ENCODE peak calls at places on chromosomes 11 and 22, in nine cellular contexts. One of them, this sample, is unnamed.

GRCh38 chr11:133608496-133608895 is 76.2 kb upstream of the OPCML start:
- DNase-seq in cardiac muscle cell: no peak
- DNase-seq in endodermal cell: no peak
- DNase-seq in mucosa of descending colon: no peak
- DNase-seq in prostate gland: no peak
- DNase-seq in A549: no peak
- DNase-seq in body of pancreas: no peak
- DNase-seq in BE2C: no peak
- DNase-seq in HL-60: no peak
- DNase-seq in this sample: no peak

GRCh38 chr11:60925685-60926267 is 1.5 kb downstream of the TMEM132A start:
- DNase-seq in prostate gland: no peak
- DNase-seq in cardiac muscle cell: peak; percentile 11
- DNase-seq in body of pancreas: no peak
- DNase-seq in mucosa of descending colon: no peak
- DNase-seq in endodermal cell: no peak
- DNase-seq in BE2C: no peak
- DNase-seq in A549: peak; percentile 81
- DNase-seq in HL-60: no peak
- DNase-seq in this sample: no peak

GRCh38 chr11:6298605-6299004 is 21.7 kb downstream of the CAVIN3 start:
- DNase-seq in HL-60: peak; percentile 4
- DNase-seq in BE2C: peak; percentile 23
- DNase-seq in cardiac muscle cell: peak; percentile 45
- DNase-seq in mucosa of descending colon: peak; percentile 46
- DNase-seq in body of pancreas: peak; percentile 85
- DNase-seq in prostate gland: no peak
- DNase-seq in endodermal cell: peak; percentile 95
- DNase-seq in A549: peak; percentile 50
- DNase-seq in this sample: no peak

GRCh38 chr11:29527391-29527936 is 489.4 kb downstream of the KCNA4 start:
- DNase-seq in A549: peak; percentile 4
- DNase-seq in endodermal cell: no peak
- DNase-seq in cardiac muscle cell: peak; percentile 95
- DNase-seq in prostate gland: no peak
- DNase-seq in body of pancreas: peak; percentile 13
- DNase-seq in mucosa of descending colon: no peak
- DNase-seq in BE2C: no peak
- DNase-seq in HL-60: peak; percentile 98
- DNase-seq in this sample: no peak

GRCh38 chr22:36355362-36355761 is 32.4 kb downstream of the MYH9 start:
- DNase-seq in HL-60: no peak
- DNase-seq in A549: no peak
- DNase-seq in prostate gland: no peak
- DNase-seq in body of pancreas: no peak
- DNase-seq in mucosa of descending colon: no peak
- DNase-seq in BE2C: no peak
- DNase-seq in cardiac muscle cell: peak; percentile 70
- DNase-seq in endodermal cell: no peak
- DNase-seq in this sample: no peak

GRCh38 chr11:109960831-109961230 is 132.4 kb upstream of the ZC3H12C start:
- DNase-seq in A549: no peak
- DNase-seq in prostate gland: no peak
- DNase-seq in HL-60: no peak
- DNase-seq in cardiac muscle cell: peak; percentile 98
- DNase-seq in mucosa of descending colon: peak; percentile 40
- DNase-seq in BE2C: no peak
- DNase-seq in body of pancreas: peak; percentile 83
- DNase-seq in endodermal cell: peak; percentile 45
- DNase-seq in this sample: no peak

GRCh38 chr11:111978028-111978771 is 41.1 kb downstream of the DIXDC1 start:
- DNase-seq in A549: no peak
- DNase-seq in mucosa of descending colon: no peak
- DNase-seq in body of pancreas: peak; percentile 21
- DNase-seq in HL-60: no peak
- DNase-seq in prostate gland: peak; percentile 85
- DNase-seq in cardiac muscle cell: peak; percentile 81
- DNase-seq in BE2C: peak; percentile 66
- DNase-seq in endodermal cell: peak; percentile 92
- DNase-seq in this sample: no peak

GRCh38 chr11:115919341-115920086 is 415.3 kb upstream of the CADM1 start:
- DNase-seq in A549: peak; percentile 6
- DNase-seq in HL-60: no peak
- DNase-seq in mucosa of descending colon: no peak
- DNase-seq in cardiac muscle cell: peak; percentile 6
- DNase-seq in body of pancreas: no peak
- DNase-seq in prostate gland: no peak
- DNase-seq in BE2C: no peak
- DNase-seq in endodermal cell: no peak
- DNase-seq in this sample: no peak

GRCh38 chr11:94750319-94751215 is 17.6 kb upstream of the AMOTL1 start:
- DNase-seq in HL-60: no peak
- DNase-seq in BE2C: no peak
- DNase-seq in body of pancreas: peak; percentile 32
- DNase-seq in mucosa of descending colon: no peak
- DNase-seq in cardiac muscle cell: no peak
- DNase-seq in endodermal cell: no peak
- DNase-seq in prostate gland: no peak
- DNase-seq in A549: no peak
- DNase-seq in this sample: no peak

GRCh38 chr11:32311351-32312077 is 123.8 kb downstream of the WT1 start:
- DNase-seq in prostate gland: no peak
- DNase-seq in cardiac muscle cell: no peak
- DNase-seq in BE2C: no peak
- DNase-seq in mucosa of descending colon: no peak
- DNase-seq in endodermal cell: no peak
- DNase-seq in body of pancreas: no peak
- DNase-seq in HL-60: no peak
- DNase-seq in A549: no peak
- DNase-seq in this sample: no peak

GRCh38 chr22:39296535-39296934 is 22.9 kb downstream of the RPL3 start:
- DNase-seq in endodermal cell: peak; percentile 44
- DNase-seq in BE2C: no peak
- DNase-seq in body of pancreas: no peak
- DNase-seq in prostate gland: no peak
- DNase-seq in mucosa of descending colon: no peak
- DNase-seq in A549: no peak
- DNase-seq in cardiac muscle cell: no peak
- DNase-seq in HL-60: no peak
- DNase-seq in this sample: no peak

GRCh38 chr11:73585834-73586575 is 11.9 kb downstream of the FAM168A start:
- DNase-seq in endodermal cell: no peak
- DNase-seq in prostate gland: no peak
- DNase-seq in BE2C: no peak
- DNase-seq in mucosa of descending colon: no peak
- DNase-seq in body of pancreas: no peak
- DNase-seq in A549: no peak
- DNase-seq in HL-60: no peak
- DNase-seq in cardiac muscle cell: no peak
- DNase-seq in this sample: no peak
- TF ChIP-seq CTCF in endodermal cell: no peak
- TF ChIP-seq CTCF in prostate gland: no peak
- TF ChIP-seq CTCF in BE2C: no peak
- TF ChIP-seq CTCF in mucosa of descending colon: no peak
- TF ChIP-seq CTCF in body of pancreas: no peak
- TF ChIP-seq CTCF in A549: no peak
- TF ChIP-seq CTCF in HL-60: no peak
- TF ChIP-seq CTCF in cardiac muscle cell: no peak
- TF ChIP-seq CTCF in this sample: no peak

GRCh38 chr11:132114185-132114584 is 743.8 kb downstream of the NTM start:
- DNase-seq in BE2C: no peak
- DNase-seq in endodermal cell: peak; percentile 90
- DNase-seq in HL-60: no peak
- DNase-seq in body of pancreas: peak; percentile 46
- DNase-seq in A549: no peak
- DNase-seq in mucosa of descending colon: no peak
- DNase-seq in cardiac muscle cell: peak; percentile 17
- DNase-seq in prostate gland: no peak
- DNase-seq in this sample: no peak
- TF ChIP-seq CTCF in BE2C: peak; percentile 16
- TF ChIP-seq CTCF in endodermal cell: peak; percentile 84
- TF ChIP-seq CTCF in HL-60: peak; percentile 42
- TF ChIP-seq CTCF in body of pancreas: peak; percentile 33
- TF ChIP-seq CTCF in A549: no peak
- TF ChIP-seq CTCF in mucosa of descending colon: no peak
- TF ChIP-seq CTCF in cardiac muscle cell: peak; percentile 32
- TF ChIP-seq CTCF in prostate gland: no peak
- TF ChIP-seq CTCF in this sample: peak; percentile 56

DNA sequence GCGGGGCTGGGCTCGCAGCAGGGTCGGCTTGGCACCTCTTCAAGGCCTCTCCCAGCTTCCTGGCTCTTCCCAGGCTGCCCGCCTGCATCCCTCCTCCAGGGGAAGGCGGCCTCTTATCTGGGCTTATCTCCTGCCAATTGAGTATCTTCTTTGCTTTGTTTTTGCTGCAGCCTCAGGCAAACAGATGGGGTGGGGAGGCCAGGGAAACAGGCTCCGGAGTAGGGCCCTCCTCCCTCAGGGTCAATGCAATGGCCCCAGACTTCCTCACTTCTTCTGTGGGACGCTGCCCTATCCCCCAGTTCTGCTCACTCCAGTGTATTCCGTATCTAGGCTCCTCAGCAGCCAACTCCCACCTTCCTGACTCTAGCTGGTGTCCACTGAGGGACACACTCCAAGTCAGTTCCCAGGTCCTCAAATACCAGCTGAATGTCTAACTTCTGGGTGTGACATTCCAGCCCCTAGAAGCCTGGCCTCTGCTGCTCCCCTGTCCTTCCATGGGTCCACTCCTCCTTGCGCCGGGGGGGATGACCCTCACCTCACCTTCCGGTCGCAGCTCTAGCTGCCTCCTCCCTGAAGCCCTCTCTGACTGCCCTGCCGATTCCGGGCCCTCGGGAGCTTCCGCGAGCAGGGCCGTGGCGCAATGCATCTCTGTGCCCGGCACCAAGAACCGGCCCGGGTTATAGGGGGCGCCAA is 15.6 kb downstream of the BAD start:
- DNase-seq in HL-60: peak; percentile 72
- DNase-seq in prostate gland: no peak
- DNase-seq in body of pancreas: peak; percentile 78
- DNase-seq in cardiac muscle cell: peak; percentile 92
- DNase-seq in mucosa of descending colon: peak; percentile 83
- DNase-seq in endodermal cell: peak; percentile 90
- DNase-seq in A549: no peak
- DNase-seq in BE2C: peak; percentile 77
- DNase-seq in this sample: no peak
- TF ChIP-seq CTCF in HL-60: no peak
- TF ChIP-seq CTCF in prostate gland: no peak
- TF ChIP-seq CTCF in body of pancreas: no peak
- TF ChIP-seq CTCF in cardiac muscle cell: no peak
- TF ChIP-seq CTCF in mucosa of descending colon: no peak
- TF ChIP-seq CTCF in endodermal cell: no peak
- TF ChIP-seq CTCF in A549: no peak
- TF ChIP-seq CTCF in BE2C: no peak
- TF ChIP-seq CTCF in this sample: no peak

DNA sequence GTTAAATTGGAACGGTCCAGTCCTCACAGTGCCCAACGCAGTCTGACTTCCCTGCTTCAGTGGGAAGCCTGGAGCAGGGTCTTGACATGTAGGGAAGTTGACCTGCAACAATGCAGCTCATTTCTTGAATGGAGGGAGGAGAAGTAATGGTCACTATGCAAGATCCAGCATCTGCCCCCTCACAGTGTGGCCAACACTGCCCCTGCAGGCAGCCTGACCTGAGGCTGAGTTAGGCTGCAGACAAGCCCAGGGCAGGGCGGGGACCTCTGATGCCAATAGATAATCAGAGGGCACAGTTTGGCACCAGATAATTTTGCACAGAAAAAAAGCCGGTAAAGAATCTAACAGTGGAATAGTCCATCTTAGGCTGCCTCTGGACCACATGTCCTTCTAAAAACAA is 182.3 kb downstream of the DSCAML1 start:
- DNase-seq in prostate gland: no peak
- DNase-seq in endodermal cell: peak; percentile 76
- DNase-seq in HL-60: no peak
- DNase-seq in mucosa of descending colon: no peak
- DNase-seq in cardiac muscle cell: no peak
- DNase-seq in BE2C: no peak
- DNase-seq in A549: no peak
- DNase-seq in body of pancreas: no peak
- DNase-seq in this sample: no peak
- TF ChIP-seq CTCF in prostate gland: no peak
- TF ChIP-seq CTCF in endodermal cell: peak; percentile 69
- TF ChIP-seq CTCF in HL-60: no peak
- TF ChIP-seq CTCF in mucosa of descending colon: no peak
- TF ChIP-seq CTCF in cardiac muscle cell: no peak
- TF ChIP-seq CTCF in BE2C: peak; percentile 16
- TF ChIP-seq CTCF in A549: no peak
- TF ChIP-seq CTCF in body of pancreas: no peak
- TF ChIP-seq CTCF in this sample: no peak

GRCh38 chr22:27825174-27825573 is 23.6 kb upstream of the MN1 start:
- DNase-seq in mucosa of descending colon: peak; percentile 34
- DNase-seq in prostate gland: no peak
- DNase-seq in A549: no peak
- DNase-seq in HL-60: peak; percentile 4
- DNase-seq in endodermal cell: peak; percentile 75
- DNase-seq in BE2C: no peak
- DNase-seq in cardiac muscle cell: no peak
- DNase-seq in body of pancreas: no peak
- DNase-seq in this sample: no peak
- TF ChIP-seq CTCF in mucosa of descending colon: no peak
- TF ChIP-seq CTCF in prostate gland: no peak
- TF ChIP-seq CTCF in A549: peak; percentile 14
- TF ChIP-seq CTCF in HL-60: no peak
- TF ChIP-seq CTCF in endodermal cell: peak; percentile 75
- TF ChIP-seq CTCF in BE2C: peak; percentile 62
- TF ChIP-seq CTCF in cardiac muscle cell: peak; percentile 29
- TF ChIP-seq CTCF in body of pancreas: no peak
- TF ChIP-seq CTCF in this sample: peak; percentile 12

DNA sequence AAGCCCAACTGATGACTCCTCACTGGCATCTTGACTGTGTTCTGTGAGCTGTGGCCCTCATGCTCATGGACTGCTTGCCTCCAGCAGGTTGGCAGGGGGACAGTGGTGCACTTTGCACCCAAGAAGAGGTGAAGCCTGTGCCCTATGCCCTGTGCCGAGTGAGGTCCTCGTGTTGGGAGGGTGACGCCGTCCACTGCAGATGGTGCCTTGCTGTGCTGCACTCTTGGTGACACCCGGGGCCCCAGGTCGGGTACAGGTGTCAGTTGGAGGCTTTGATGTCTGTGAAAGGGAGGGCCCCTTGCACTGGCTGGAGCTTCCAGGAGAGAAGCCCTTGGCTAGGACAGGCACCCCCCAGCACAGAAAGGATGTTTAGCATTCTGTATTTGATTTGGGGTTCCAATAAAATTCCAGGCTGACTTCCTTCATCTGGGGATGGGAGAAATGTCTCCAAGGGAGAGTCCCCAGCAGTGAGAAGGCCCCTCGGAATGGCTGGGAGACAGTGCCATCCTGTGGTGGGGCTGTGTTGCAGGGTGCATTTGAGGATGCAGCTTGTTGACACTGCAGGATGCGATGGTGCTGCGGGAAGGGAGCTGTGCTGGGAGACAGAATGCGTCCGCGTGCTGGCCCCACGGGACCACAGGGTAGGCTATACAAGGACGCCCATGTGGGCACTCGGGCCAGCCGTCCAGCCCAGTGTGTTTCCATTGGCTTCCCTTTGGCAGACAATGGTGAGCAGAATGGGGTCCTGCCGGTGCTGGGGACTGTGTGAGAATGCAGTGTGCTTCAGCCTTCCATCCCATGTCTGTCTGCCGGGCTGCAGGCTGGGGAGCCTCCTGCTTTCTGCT is 2.5 kb upstream of the ZDHHC8 start:
- DNase-seq in prostate gland: no peak
- DNase-seq in BE2C: peak; percentile 74
- DNase-seq in mucosa of descending colon: peak; percentile 55
- DNase-seq in HL-60: no peak
- DNase-seq in A549: no peak
- DNase-seq in cardiac muscle cell: peak; percentile 46
- DNase-seq in body of pancreas: peak; percentile 55
- DNase-seq in endodermal cell: peak; percentile 86
- DNase-seq in this sample: no peak
- TF ChIP-seq CTCF in prostate gland: peak; percentile 25
- TF ChIP-seq CTCF in BE2C: peak; percentile 79
- TF ChIP-seq CTCF in mucosa of descending colon: no peak
- TF ChIP-seq CTCF in HL-60: peak; percentile 61
- TF ChIP-seq CTCF in A549: peak; percentile 27
- TF ChIP-seq CTCF in cardiac muscle cell: peak; percentile 47
- TF ChIP-seq CTCF in body of pancreas: peak; percentile 40
- TF ChIP-seq CTCF in endodermal cell: peak; percentile 74
- TF ChIP-seq CTCF in this sample: peak; percentile 43